ENCODE peak calls at places on chromosomes 3 and 15, in four cellular contexts. Z is NCI-H524; S is activated T-helper 9 cell treated with anti-CD3 and anti-CD28 coated beads, Interleukin-2, amount 50 U/mL, for 16 hours; P is stimulated activated CD4-positive, alpha-beta T cell treated with anti-CD3 and anti-CD28 coated beads, TNF-alpha, amount 100 ng/mL, for 24 hours. H is an unnamed sample.

GRCh38 chr15:40238927-40239591 is at the start of gene PAK6:
- DNase-seq in Z (no peak), S (no peak), P (no peak), H (peak)

GRCh38 chr3:66762888-66763287 is 235.2 kb upstream of the KBTBD8 start:
- DNase-seq in Z (no peak), S (no peak), P (no peak), H (no peak)

GRCh38 chr3:89145995-89146394 is 38.6 kb downstream of the EPHA3 start:
- DNase-seq in Z (no peak), S (no peak), P (no peak), H (no peak)

GRCh38 chr3:37223084-37223975 is 48.9 kb upstream of the LRRFIP2 start:
- DNase-seq in Z (no peak), S (no peak), P (no peak), H (no peak)

GRCh38 chr3:39192490-39193092 is at the start of gene XIRP1:
- DNase-seq in Z (no peak), S (no peak), P (no peak), H (no peak)

GRCh38 chr15:23438816-23439466 is 8.1 kb downstream of the GOLGA6L2 start:
- DNase-seq in Z (no peak), S (no peak), P (no peak), H (no peak)

GRCh38 chr3:73624363-73625123 is at the start of gene PDZRN3:
- DNase-seq in Z (no peak), S (no peak), P (no peak), H (peak)

GRCh38 chr15:100101389-100102089 is 240.2 kb downstream of the ADAMTS17 start:
- DNase-seq in Z (no peak), S (no peak), P (no peak), H (no peak)

GRCh38 chr3:170405101-170405500 is 13.6 kb upstream of the CLDN11 start:
- DNase-seq in Z (no peak), S (no peak), P (no peak), H (no peak)

GRCh38 chr15:70303981-70304380 is 206.3 kb upstream of the TLE3 start:
- DNase-seq in Z (no peak), S (no peak), P (no peak), H (no peak)

GRCh38 chr15:89429986-89430385 is 66.4 kb downstream of the RHCG start:
- DNase-seq in Z (no peak), S (no peak), P (no peak), H (no peak)

GRCh38 chr15:64883097-64883581 is 28.6 kb upstream of the ANKDD1A start:
- DNase-seq in Z (no peak), S (no peak), P (no peak), H (no peak)

GRCh38 chr3:77227567-77227966 is 187.7 kb downstream of the ROBO2 start:
- DNase-seq in Z (no peak), S (no peak), P (no peak), H (no peak)

GRCh38 chr3:102224171-102224570 is 210.6 kb upstream of the ZPLD1 start:
- DNase-seq in Z (no peak), S (no peak), P (no peak), H (no peak)

GRCh38 chr3:143267984-143268383 is 148.4 kb downstream of the CHST2 start:
- DNase-seq in Z (no peak), S (no peak), P (no peak), H (no peak)

GRCh38 chr3:11539677-11540076 is 104.0 kb downstream of the VGLL4 start:
- DNase-seq in Z (no peak), S (no peak), P (no peak), H (no peak)

GRCh38 chr3:100269410-100270217 is 8.8 kb downstream of the TBC1D23 start:
- DNase-seq in Z (peak), S (no peak), P (no peak), H (no peak)

GRCh38 chr15:67110958-67111864 is 45.8 kb downstream of the SMAD3 start:
- DNase-seq in Z (no peak), S (no peak), P (no peak), H (no peak)

GRCh38 chr3:171101982-171102610 is 75.6 kb upstream of the SLC2A2 start:
- DNase-seq in Z (no peak), S (no peak), P (no peak), H (no peak)

GRCh38 chr15:62647195-62647865 is 395.2 kb upstream of the TPM1 start:
- DNase-seq in Z (no peak), S (no peak), P (no peak), H (no peak)

GRCh38 chr3:186516645-186517044 is 27.5 kb downstream of the CRYGS start:
- DNase-seq in Z (no peak), S (no peak), P (no peak), H (no peak)

GRCh38 chr3:9214599-9214998 is 34.8 kb downstream of the SRGAP3 start:
- DNase-seq in Z (no peak), S (no peak), P (no peak), H (no peak)

GRCh38 chr3:176848431-176849214 is 348.7 kb downstream of the TBL1XR1 start:
- DNase-seq in Z (no peak), S (no peak), P (no peak), H (no peak)

GRCh38 chr3:63471781-63472180 is 180.7 kb upstream of the SNTN start:
- DNase-seq in Z (no peak), S (no peak), P (no peak), H (no peak)

GRCh38 chr15:83200162-83200561 is 7.5 kb downstream of the HDGFL3 start:
- DNase-seq in Z (no peak), S (no peak), P (no peak), H (no peak)

GRCh38 chr15:70252056-70252935 is 154.6 kb upstream of the TLE3 start:
- DNase-seq in Z (peak), S (no peak), P (no peak), H (no peak)

GRCh38 chr3:101861978-101862421 is 12.7 kb downstream of the NFKBIZ start:
- DNase-seq in Z (no peak), S (no peak), P (no peak), H (no peak)

GRCh38 chr15:58694641-58695398 is 54.7 kb downstream of the ADAM10 start:
- DNase-seq in Z (no peak), S (no peak), P (no peak), H (no peak)

GRCh38 chr15:92101706-92102434 is 248.4 kb downstream of the SLCO3A1 start:
- DNase-seq in Z (no peak), S (no peak), P (no peak), H (no peak)

GRCh38 chr3:46943237-46944187 is 33.0 kb downstream of the CCDC12 start:
- DNase-seq in Z (no peak), S (no peak), P (no peak), H (no peak)

GRCh38 chr15:48644827-48645557 is 517 bp downstream of the FBN1 start:
- DNase-seq in Z (peak), S (no peak), P (no peak), H (no peak)

GRCh38 chr3:125220681-125221429 is 8.3 kb upstream of the SLC12A8 start:
- DNase-seq in Z (no peak), S (no peak), P (no peak), H (no peak)

GRCh38 chr3:190585771-190586630 is 72.1 kb downstream of the IL1RAP start:
- DNase-seq in Z (no peak), S (peak), P (peak), H (no peak)